ENCODE peak calls at places on chromosome 19, in four cellular contexts. U, H, N and G are unnamed samples.

GRCh38 chr19:23817519-23817918 is 58.8 kb upstream of the ZNF681 start:
- DNase-seq in U (peak; percentile 24), H (peak; percentile 25), N (peak; percentile 82), G (peak; percentile 73)

GRCh38 chr19:1449467-1450442 is at the start of gene APC2:
- DNase-seq in U (peak; percentile 97), H (peak; percentile 95), N (peak; percentile 75), G (no peak)

GRCh38 chr19:50230379-50231351 is 27.2 kb downstream of the MYH14 start:
- DNase-seq in U (no peak), H (peak; percentile 57), N (no peak), G (no peak)

GRCh38 chr19:43527860-43528622 is 1.0 kb upstream of the ETHE1 start:
- DNase-seq in U (no peak), H (no peak), N (no peak), G (no peak)

GRCh38 chr19:2552859-2553258 is 76.9 kb downstream of the GADD45B start:
- DNase-seq in U (no peak), H (no peak), N (peak; percentile 78), G (peak; percentile 95)

GRCh38 chr19:14599548-14600147 is 16.8 kb downstream of the CLEC17A start:
- DNase-seq in U (no peak), H (no peak), N (no peak), G (no peak)

GRCh38 chr19:5463959-5464358 is 8.7 kb downstream of the ZNRF4 start:
- DNase-seq in U (no peak), H (no peak), N (no peak), G (no peak)

GRCh38 chr19:40457953-40458596 is 7.5 kb downstream of the BLVRB start:
- DNase-seq in U (no peak), H (no peak), N (no peak), G (no peak)

GRCh38 chr19:3061214-3062161 is 807 bp downstream of the TLE5 start:
- DNase-seq in U (peak; percentile 86), H (no peak), N (peak; percentile 83), G (no peak)

GRCh38 chr19:9086761-9087160 is at the start of gene OR1M1:
- DNase-seq in U (no peak), H (no peak), N (no peak), G (no peak)

GRCh38 chr19:47240996-47241918 is 10.3 kb upstream of the BBC3 start:
- DNase-seq in U (peak; percentile 84), H (peak; percentile 74), N (peak; percentile 74), G (peak; percentile 82)

GRCh38 chr19:1264801-1265610 is 4.1 kb upstream of the CIRBP start:
- DNase-seq in U (no peak), H (peak; percentile 86), N (peak; percentile 91), G (no peak)

GRCh38 chr19:43625918-43626579 is 6.6 kb upstream of the ZNF428 start:
- DNase-seq in U (peak; percentile 73), H (peak; percentile 26), N (no peak), G (no peak)

GRCh38 chr19:1237754-1238372 is at the start of gene CBARP:
- DNase-seq in U (peak; percentile 91), H (peak; percentile 89), N (no peak), G (no peak)

GRCh38 chr19:39341122-39341719 is 1.0 kb upstream of the SAMD4B start:
- DNase-seq in U (peak; percentile 57), H (peak; percentile 72), N (peak; percentile 29), G (peak; percentile 26)

GRCh38 chr19:11199517-11199916 is 2.2 kb upstream of the KANK2 start:
- DNase-seq in U (no peak), H (no peak), N (no peak), G (no peak)

GRCh38 chr19:55254625-55254977 is 4.2 kb downstream of the PPP6R1 start:
- DNase-seq in U (no peak), H (no peak), N (peak; percentile 31), G (no peak)

GRCh38 chr19:49894879-49895565 is 1.7 kb downstream of the IL4I1 start:
- DNase-seq in U (no peak), H (no peak), N (no peak), G (no peak)

GRCh38 chr19:9189538-9189937 is 10.8 kb downstream of the OR7D2 start:
- DNase-seq in U (no peak), H (peak; percentile 12), N (no peak), G (no peak)

GRCh38 chr19:37953576-37954303 is 46.7 kb downstream of the SIPA1L3 start:
- DNase-seq in U (no peak), H (peak; percentile 93), N (no peak), G (no peak)

GRCh38 chr19:36409841-36410240 is 8.6 kb downstream of the ZFP82 start:
- DNase-seq in U (no peak), H (no peak), N (no peak), G (no peak)

GRCh38 chr19:15644066-15644741 is 3.5 kb downstream of the CYP4F3 start:
- DNase-seq in U (no peak), H (no peak), N (no peak), G (no peak)

GRCh38 chr19:15640904-15641597 is 354 bp downstream of the CYP4F3 start:
- DNase-seq in U (no peak), H (no peak), N (no peak), G (no peak)

GRCh38 chr19:15643387-15643786 is 2.7 kb downstream of the CYP4F3 start:
- DNase-seq in U (no peak), H (no peak), N (no peak), G (no peak)

GRCh38 chr19:15641901-15642491 is 1.3 kb downstream of the CYP4F3 start:
- DNase-seq in U (no peak), H (no peak), N (no peak), G (no peak)

GRCh38 chr19:15642807-15643206 is 2.1 kb downstream of the CYP4F3 start:
- DNase-seq in U (no peak), H (no peak), N (no peak), G (no peak)
- H3K4me2 ChIP-seq in U (no peak overlapping the region), H (no peak overlapping the region), N (no peak overlapping the region), G (no peak overlapping the region)

GRCh38 chr19:56875717-56876116 is 35.2 kb upstream of the PEG3 start:
- DNase-seq in U (no peak), H (no peak), N (no peak), G (no peak)
- TF ChIP-seq EZH2phosphoT487 in U (no peak), H (no peak), N (no peak), G (no peak)

DNA sequence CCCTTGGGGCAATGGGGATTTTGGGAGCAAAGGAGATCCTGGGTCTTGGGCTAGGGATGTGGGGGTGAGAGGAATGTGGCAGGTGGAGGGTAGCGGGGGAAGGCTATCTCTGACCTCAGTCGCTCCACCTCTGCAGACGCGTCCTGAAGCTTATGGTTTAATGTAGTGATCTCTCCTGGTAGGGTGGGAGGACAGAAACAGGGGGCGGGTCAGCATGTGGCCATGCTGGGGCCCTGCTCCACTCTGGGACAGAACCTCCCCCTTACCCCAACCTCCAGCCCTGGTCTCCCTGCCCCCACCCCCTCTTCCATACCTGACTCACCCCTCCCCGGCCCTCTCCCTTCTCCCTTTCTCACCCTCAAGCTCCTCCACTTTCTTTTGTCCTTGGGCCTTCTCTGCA is 1.4 kb downstream of the BST2 start:
- DNase-seq in U (no peak), H (no peak), N (no peak), G (no peak)
- H3K4me2 ChIP-seq in U (no peak overlapping the region), H (peak overlapping the region; percentile 90), N (peak overlapping the region; percentile 86), G (peak overlapping the region; percentile 98)

DNA sequence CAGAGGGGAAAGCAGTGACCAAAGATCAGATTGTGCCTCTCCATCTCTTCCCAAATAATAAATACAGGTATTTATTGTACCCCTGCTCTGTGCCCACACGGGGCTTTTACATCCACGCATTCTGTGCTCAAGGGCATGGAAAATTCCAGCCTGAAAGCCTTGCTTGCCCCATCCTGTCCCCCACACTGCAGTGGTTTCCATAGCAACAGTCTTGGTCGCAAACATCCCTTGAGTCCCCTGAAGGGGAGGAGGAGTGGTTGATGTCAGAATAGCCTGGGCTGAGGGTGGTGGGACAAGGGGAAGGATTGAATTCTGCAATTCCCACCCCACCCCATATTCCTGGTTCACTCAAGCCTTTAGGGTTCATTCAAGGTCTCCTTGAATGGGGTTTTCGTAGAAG is 41.0 kb upstream of the USP29 start:
- DNase-seq in U (no peak), H (no peak), N (no peak), G (no peak)
- TF ChIP-seq EZH2phosphoT487 in U (no peak), H (no peak), N (no peak), G (no peak)